ENCODE peak calls at places on chromosomes 11 and 22, in four cellular contexts. O is heart right ventricle, A is AG09309, M is pancreas. F is an unnamed sample.
A peak's percentile ranks its signal among the peaks of the same experiment; 100 is the strongest.

GRCh38 chr11:114366331-114367243 is 33.7 kb downstream of the C11orf71 start:
- DNase-seq in M (no peak), A (peak; percentile 29), O (no peak), F (peak; percentile 47)

GRCh38 chr22:19912236-19912999 is 29.2 kb upstream of the COMT start:
- DNase-seq in A (no peak), O (no peak), M (peak; percentile 44), F (no peak)

GRCh38 chr11:27621440-27622161 is 78.7 kb downstream of the BDNF start:
- DNase-seq in A (no peak), M (no peak), O (peak; percentile 24), F (no peak)

GRCh38 chr11:126339073-126339865 is 16.2 kb upstream of the ST3GAL4 start:
- DNase-seq in A (no peak), M (no peak), O (no peak), F (no peak)

GRCh38 chr22:39098026-39098425 is 982 bp downstream of the APOBEC3H start:
- DNase-seq in M (no peak), O (no peak), A (no peak), F (no peak)

GRCh38 chr11:78961938-78962701 is 387.5 kb upstream of the NARS2 start:
- DNase-seq in O (no peak), M (no peak), A (no peak), F (no peak)

GRCh38 chr11:101436511-101437142 is 147.2 kb downstream of the TRPC6 start:
- DNase-seq in M (no peak), A (no peak), O (peak; percentile 17), F (no peak)

GRCh38 chr11:116166788-116167465 is 605.9 kb downstream of the BUD13 start:
- DNase-seq in O (no peak), A (no peak), M (no peak), F (no peak)

GRCh38 chr11:44621140-44621681 is 55.7 kb downstream of the CD82 start:
- DNase-seq in M (no peak), A (no peak), O (peak; percentile 76), F (no peak)

GRCh38 chr22:44098966-44099530 is 74.9 kb downstream of the PARVB start:
- DNase-seq in M (no peak), O (no peak), A (no peak), F (no peak)

GRCh38 chr11:63680842-63681207 is 475 bp upstream of the RTN3 start:
- DNase-seq in A (no peak), O (no peak), M (no peak), F (no peak)

GRCh38 chr11:104443387-104443786 is 279.4 kb upstream of the PDGFD start:
- DNase-seq in O (no peak), A (no peak), M (no peak), F (no peak)

GRCh38 chr11:78031629-78032028 is 8.6 kb upstream of the KCTD14 start:
- DNase-seq in O (no peak), A (no peak), M (no peak), F (no peak)

GRCh38 chr11:41461057-41461681 is 1.7 kb upstream of the LRRC4C start:
- DNase-seq in A (no peak), M (no peak), O (no peak), F (no peak)

GRCh38 chr11:61532136-61533038 is 23.8 kb downstream of the LRRC10B start:
- DNase-seq in O (no peak), M (no peak), A (no peak), F (no peak)

GRCh38 chr11:77106321-77106720 is 3.7 kb downstream of the OMP start:
- DNase-seq in M (no peak), O (no peak), A (no peak), F (no peak)

GRCh38 chr11:78331711-78332110 is 85.9 kb downstream of the GAB2 start:
- DNase-seq in M (no peak), A (no peak), O (no peak), F (no peak)

GRCh38 chr22:38049812-38050619 is 7.2 kb upstream of the PICK1 start:
- DNase-seq in O (no peak), M (peak; percentile 27), A (no peak), F (no peak)

GRCh38 chr11:18420067-18420466 is 7.9 kb downstream of the LDHC start:
- DNase-seq in O (no peak), A (no peak), M (no peak), F (no peak)

GRCh38 chr11:121936781-121937447 is 179.1 kb downstream of the BLID start:
- DNase-seq in O (no peak), A (peak; percentile 54), M (no peak), F (no peak)

GRCh38 chr11:65114538-65115171 is 2.8 kb downstream of the ZNHIT2 start:
- DNase-seq in A (no peak), O (no peak), M (peak; percentile 74), F (no peak)

GRCh38 chr11:106695506-106695905 is 322.8 kb downstream of the GUCY1A2 start:
- DNase-seq in O (no peak), M (no peak), A (peak; percentile 39), F (no peak)

GRCh38 chr11:34128824-34129223 is 23.4 kb downstream of the NAT10 start:
- DNase-seq in A (no peak), M (no peak), O (no peak), F (no peak)

GRCh38 chr11:117877120-117877784 is 794 bp upstream of the FXYD6 start:
- DNase-seq in M (no peak), A (no peak), O (peak; percentile 73), F (no peak)

GRCh38 chr11:1772270-1773130 is 8.8 kb upstream of the CTSD start:
- DNase-seq in M (peak; percentile 63), O (peak; percentile 34), A (peak; percentile 75), F (peak; percentile 81)

GRCh38 chr11:23540101-23540561 is 679.9 kb upstream of the CCDC179 start:
- DNase-seq in O (no peak), A (no peak), M (no peak), F (peak; percentile 29)

GRCh38 chr11:110184466-110184865 is 91.3 kb downstream of the ZC3H12C start:
- DNase-seq in O (no peak), M (no peak), A (no peak), F (no peak)

GRCh38 chr11:78140392-78141077 is 1.1 kb upstream of the ALG8 start:
- DNase-seq in A (no peak), M (no peak), O (no peak), F (no peak)

GRCh38 chr11:47948137-47948536 is 32.2 kb upstream of the PTPRJ start:
- DNase-seq in O (no peak), A (no peak), M (no peak), F (no peak)

GRCh38 chr11:125874556-125875124 is 12.8 kb upstream of the HYLS1 start:
- DNase-seq in O (peak; percentile 67), M (no peak), A (peak; percentile 17), F (peak; percentile 60)

GRCh38 chr11:35515224-35515623 is 10.2 kb downstream of the PAMR1 start:
- DNase-seq in A (no peak), O (no peak), M (no peak), F (no peak)

GRCh38 chr11:13216019-13217006 is 61.3 kb upstream of the BMAL1 start:
- DNase-seq in M (no peak), A (peak; percentile 90), O (no peak), F (peak; percentile 56)
- H3K4me3 ChIP-seq in M (no peak overlapping the region), A (peak overlapping the region; percentile 31), O (no peak overlapping the region), F (peak overlapping the region; percentile 10)

DNA sequence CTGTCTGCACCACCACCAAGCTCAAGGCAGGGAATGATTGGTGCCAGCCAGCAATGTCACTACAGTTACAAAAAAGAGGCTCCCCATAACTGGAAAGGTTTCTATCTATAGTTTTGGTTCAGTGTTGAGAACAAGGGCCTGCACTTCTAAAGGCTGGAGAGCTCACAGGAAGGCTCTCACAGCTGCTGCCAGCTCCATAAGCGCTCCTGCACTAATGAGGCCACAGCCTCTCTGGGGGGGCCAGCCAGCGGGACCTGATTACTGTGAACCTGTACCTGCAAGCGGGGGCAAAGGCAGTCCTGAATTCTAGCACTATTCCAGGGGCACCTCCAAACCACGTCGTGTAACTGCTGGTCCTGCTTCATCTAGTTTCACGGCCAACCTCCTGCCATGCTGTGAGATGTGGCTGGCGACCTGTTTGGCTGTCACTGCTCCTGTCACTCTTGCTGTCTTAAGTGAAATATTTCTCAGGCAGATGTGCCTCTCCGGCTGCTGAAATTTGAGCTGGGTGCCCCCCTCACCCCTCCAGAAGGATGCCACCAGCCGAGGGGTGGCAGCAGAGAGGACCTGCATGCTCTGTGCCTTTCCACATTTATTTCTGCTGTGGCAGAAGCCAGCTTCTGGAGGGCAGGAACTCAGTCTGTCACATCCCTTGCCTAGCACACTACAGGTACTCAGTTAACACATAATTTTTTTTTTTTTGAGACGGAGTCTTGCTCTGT is 53.3 kb upstream of the ARFGAP3 start:
- DNase-seq in M (no peak), O (no peak), A (no peak), F (no peak)
- TF ChIP-seq CTCF in M (no peak), O (no peak), A (no peak), F (no peak)

DNA sequence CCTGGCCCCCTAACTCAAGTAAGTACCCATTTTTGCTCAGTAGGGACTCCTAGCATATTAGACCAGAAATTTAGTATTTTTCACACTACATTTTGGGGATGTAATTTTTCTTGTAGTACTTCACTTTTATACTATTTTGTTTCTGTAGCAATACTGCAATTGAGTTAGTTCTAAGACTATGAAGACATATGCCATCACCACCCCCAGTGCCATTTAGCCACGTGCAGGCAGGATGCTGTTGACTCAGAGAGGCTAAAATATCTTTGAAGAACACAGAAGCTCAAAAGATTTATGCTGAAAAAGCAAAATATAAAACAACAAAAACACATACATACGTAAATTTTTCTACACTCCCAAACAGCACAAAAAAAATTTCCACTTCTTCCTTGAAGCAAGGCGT is 29.1 kb upstream of the DLAT start:
- DNase-seq in A (no peak), M (no peak), O (no peak), F (no peak)
- H3K4me3 ChIP-seq in A (no peak overlapping the region), M (no peak overlapping the region), O (no peak overlapping the region), F (no peak overlapping the region)

GRCh38 chr11:67118801-67119576 is at the start of gene KDM2A:
- DNase-seq in M (peak; percentile 100), A (peak; percentile 94), O (peak; percentile 99), F (peak; percentile 89)
- TF ChIP-seq CTCF in M (no peak), A (no peak), O (no peak), F (no peak)

F was measured in HFF-Myc.